ENCODE peak calls at places on chromosomes 13 and 19, in five cellular contexts. P is GM12891, O is GM23338, M is suprapubic skin, Z is K562. Q is an unnamed sample.

GRCh38 chr13:28623782-28624706 is 34.9 kb upstream of the POMP start:
- DNase-seq in O (no peak), M (no peak), Z (no peak), P (no peak), Q (no peak)

GRCh38 chr19:28883241-28883693 is 329.7 kb downstream of the UQCRFS1 start:
- DNase-seq in P (no peak), M (peak; percentile 70), Z (no peak), O (peak; percentile 32), Q (no peak)

GRCh38 chr19:48933382-48933932 is at the start of gene DHDH:
- DNase-seq in Z (peak; percentile 95), P (peak; percentile 71), O (peak; percentile 100), M (peak; percentile 84), Q (peak; percentile 57)

GRCh38 chr13:99280166-99280565 is 22.0 kb upstream of the GPR18 start:
- DNase-seq in M (no peak), P (no peak), Z (no peak), O (no peak), Q (no peak)

GRCh38 chr13:87128006-87128405 is 543.2 kb upstream of the SLITRK5 start:
- DNase-seq in O (peak; percentile 85), M (no peak), Z (no peak), P (no peak), Q (no peak)

GRCh38 chr13:25046985-25047660 is 48.8 kb upstream of the PABPC3 start:
- DNase-seq in M (no peak), Z (no peak), P (no peak), O (peak; percentile 82), Q (no peak)

GRCh38 chr19:5030136-5030820 is 61.4 kb downstream of the KDM4B start:
- DNase-seq in O (no peak), P (no peak), Z (no peak), M (no peak), Q (no peak)

GRCh38 chr13:40432018-40432978 is 234.1 kb downstream of the FOXO1 start:
- DNase-seq in Z (no peak), P (no peak), O (no peak), M (no peak), Q (no peak)

GRCh38 chr19:15583346-15583745 is 31.7 kb upstream of the CYP4F8 start:
- DNase-seq in Z (no peak), O (no peak), P (no peak), M (no peak), Q (no peak)

GRCh38 chr13:25292301-25292700 is 5.0 kb upstream of the MTMR6 start:
- DNase-seq in Z (peak; percentile 22), M (no peak), O (peak; percentile 57), P (no peak), Q (no peak)

DNA sequence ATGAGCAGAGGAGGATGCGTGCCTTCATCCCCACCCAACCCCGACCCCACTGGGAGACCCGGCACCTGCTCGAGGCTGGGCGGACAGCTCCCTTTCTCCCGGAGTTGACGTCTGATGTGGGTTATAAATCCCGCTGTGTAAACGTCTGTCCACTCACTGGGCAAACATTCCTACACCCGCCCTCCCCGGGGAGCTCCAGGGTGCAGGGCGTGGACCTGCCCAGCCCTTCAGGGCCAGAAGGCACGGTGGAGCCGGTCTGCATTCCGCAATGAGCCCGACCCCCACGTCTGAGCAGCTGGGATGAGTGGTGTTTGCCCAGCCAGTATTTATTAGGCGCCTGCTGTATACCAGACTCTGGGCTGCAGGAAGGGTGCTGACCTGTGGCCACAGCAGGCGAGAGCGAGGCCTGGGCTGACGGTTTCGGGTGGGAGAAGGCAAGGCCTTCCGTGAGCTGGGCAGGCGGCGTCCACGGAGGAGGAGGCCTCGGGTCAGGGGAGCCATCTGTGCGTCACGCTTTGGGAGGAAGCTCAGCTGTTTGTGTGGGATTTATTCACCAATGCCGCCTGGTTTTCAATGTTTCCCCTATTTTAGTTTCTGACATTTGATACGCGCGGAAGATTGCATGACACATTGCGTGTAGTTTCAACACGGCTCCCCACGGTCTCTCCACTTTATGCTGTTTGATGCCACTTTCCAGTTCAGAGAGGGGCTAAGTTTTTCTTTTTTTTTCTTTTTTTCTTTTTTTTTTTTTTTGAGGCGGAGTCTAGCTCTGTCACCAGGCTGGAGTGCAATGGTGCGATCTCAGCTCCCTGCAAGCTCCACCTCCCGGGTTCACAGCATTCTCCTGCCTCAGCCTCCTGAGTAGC is 2.0 kb downstream of the MISP start:
- DNase-seq in P (no peak), M (peak; percentile 66), O (no peak), Z (no peak), Q (no peak)
- TF ChIP-seq POLR2AphosphoS5 in P (no peak), M (no peak), O (no peak), Z (no peak), Q (no peak)

GRCh38 chr19:24046550-24046949 is 40.4 kb upstream of the ZNF254 start:
- DNase-seq in Z (peak; percentile 17), O (no peak), M (no peak), P (no peak), Q (no peak)

GRCh38 chr19:24052811-24053210 is 34.2 kb upstream of the ZNF254 start:
- DNase-seq in O (no peak), M (no peak), Z (no peak), P (no peak), Q (no peak)

GRCh38 chr19:24051516-24051915 is 35.5 kb upstream of the ZNF254 start:
- DNase-seq in Z (no peak), M (no peak), O (no peak), P (no peak), Q (no peak)

GRCh38 chr19:24048261-24048660 is 38.7 kb upstream of the ZNF254 start:
- DNase-seq in P (no peak), O (peak; percentile 41), M (no peak), Z (no peak), Q (no peak)

DNA sequence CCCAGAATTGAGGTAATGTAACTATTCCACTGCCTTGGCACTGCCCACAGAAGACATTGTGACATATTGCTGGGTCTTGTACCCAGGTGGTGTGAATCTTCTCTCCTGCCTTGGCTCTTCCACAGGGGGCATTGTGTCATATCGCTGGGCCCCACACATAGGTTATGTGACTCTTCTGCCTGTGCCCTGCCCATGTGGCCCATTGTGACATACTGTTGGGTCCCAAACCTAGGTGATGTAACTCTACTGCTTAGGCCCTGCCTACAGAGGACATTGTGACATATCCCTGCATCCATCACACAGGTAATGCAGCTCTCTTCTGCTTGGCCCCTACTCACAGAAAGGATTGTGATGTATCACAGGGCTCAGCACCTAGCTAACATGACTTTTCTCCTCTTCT is 37.5 kb upstream of the ZNF254 start:
- DNase-seq in O (no peak), M (no peak), Z (no peak), P (no peak), Q (no peak)
- TF ChIP-seq POLR2AphosphoS5 in O (no peak), M (no peak), Z (no peak), P (no peak), Q (no peak)

DNA sequence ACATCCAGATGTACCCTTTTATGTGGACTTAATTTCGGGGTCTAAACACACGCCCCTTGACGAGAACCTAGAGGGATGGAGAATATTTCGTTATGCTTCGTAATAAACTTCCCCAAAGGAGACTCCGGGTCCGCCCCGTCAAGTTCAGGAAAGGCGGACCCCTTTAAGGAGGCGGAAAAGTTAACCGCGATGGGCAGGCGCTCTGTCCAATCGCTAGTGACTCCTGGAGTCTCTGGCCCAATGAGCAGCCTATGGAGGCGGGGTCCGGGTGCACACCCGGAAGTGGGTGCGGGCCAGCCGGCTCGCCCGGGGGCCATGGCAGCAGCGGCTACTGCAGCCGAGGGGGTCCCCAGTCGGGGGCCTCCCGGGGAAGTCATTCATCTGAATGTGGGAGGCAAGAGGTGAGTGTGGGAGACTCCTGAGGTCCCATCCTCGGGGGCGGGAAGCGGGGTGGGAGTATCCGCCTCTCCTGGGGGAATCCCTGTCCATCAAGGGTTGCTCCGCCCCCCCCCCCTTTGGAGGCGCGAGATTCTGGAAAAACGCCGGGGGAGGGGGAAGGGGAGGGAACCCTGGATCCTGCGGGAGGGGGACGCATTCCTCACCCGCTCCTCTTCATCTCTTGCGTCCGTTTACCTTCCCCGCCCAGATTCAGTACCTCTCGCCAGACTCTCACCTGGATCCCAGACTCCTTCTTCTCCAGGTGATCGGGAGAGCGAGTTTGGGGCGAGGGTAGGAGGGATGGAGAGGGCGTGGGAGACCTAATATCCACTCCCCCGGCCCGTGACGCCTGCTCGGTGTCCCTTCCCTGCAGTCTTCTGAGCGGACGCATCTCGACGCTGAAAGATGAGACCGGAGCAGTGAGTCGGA is at the start of gene SHKBP1:
- DNase-seq in O (peak; percentile 98), Z (peak; percentile 98), M (peak; percentile 96), P (peak; percentile 99), Q (peak; percentile 100)
- TF ChIP-seq POLR2AphosphoS5 in O (peak; percentile 69), Z (peak; percentile 57), M (no peak), P (peak; percentile 54), Q (peak; percentile 48)

GRCh38 chr19:36025541-36025940 is 7.1 kb downstream of the CLIP3 start:
- DNase-seq in P (no peak), Z (no peak), M (no peak), O (no peak), Q (no peak)

GRCh38 chr19:36023432-36023831 is 9.2 kb downstream of the CLIP3 start:
- DNase-seq in M (no peak), O (no peak), Z (no peak), P (no peak), Q (no peak)

GRCh38 chr19:36028313-36029041 is 4.2 kb downstream of the CLIP3 start:
- DNase-seq in Z (no peak), P (no peak), M (no peak), O (no peak), Q (no peak)

GRCh38 chr19:36027696-36028095 is 5.0 kb downstream of the CLIP3 start:
- DNase-seq in M (no peak), O (no peak), P (no peak), Z (no peak), Q (no peak)

DNA sequence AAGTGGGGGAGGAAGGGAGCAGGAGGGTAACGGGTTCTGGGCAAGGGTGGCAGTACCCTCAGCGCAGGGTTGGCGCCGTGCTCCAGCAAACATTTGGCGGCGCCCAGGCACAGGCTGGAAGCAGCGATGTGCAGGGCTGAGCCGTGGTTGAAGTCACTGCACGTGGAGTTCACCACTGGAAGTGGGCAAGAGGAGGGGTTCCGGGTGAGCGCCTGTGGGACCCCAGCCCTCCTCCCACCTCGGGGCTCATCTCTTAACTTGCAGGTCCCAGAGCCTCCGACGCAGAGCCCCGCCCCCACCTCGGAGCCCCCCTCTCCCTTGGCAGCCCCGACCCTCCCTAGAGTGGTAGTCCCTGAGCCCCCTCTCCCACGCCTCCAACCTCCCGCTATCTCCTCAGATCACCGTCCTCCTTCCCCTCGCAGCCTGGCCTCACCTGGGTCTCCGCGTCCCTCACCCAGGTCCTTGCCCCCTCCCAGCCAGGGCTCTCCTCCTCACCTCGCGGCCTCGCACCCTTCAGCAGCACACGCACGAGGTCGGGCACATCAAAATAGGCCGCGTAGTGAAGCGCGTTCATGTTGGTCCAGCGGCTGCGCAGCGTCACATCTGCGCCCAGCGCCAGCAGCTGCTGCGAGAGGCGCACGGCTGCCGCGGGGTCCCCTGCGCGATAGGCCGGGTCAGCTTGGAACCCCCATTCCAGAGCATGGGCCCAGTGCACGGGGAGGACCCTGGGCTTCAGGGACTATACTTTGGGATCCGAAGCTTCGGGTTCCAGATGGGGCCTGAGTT is 6.4 kb downstream of the CLIP3 start:
- DNase-seq in Z (no peak), P (no peak), O (no peak), M (no peak), Q (no peak)
- TF ChIP-seq POLR2AphosphoS5 in Z (no peak), P (no peak), O (no peak), M (no peak), Q (no peak)

GRCh38 chr19:2464389-2464788 is 7.6 kb upstream of the LMNB2 start:
- DNase-seq in O (no peak), Z (no peak), P (no peak), M (no peak), Q (no peak)

GRCh38 chr19:2461751-2462634 is 5.2 kb upstream of the LMNB2 start:
- DNase-seq in M (no peak), O (peak; percentile 80), P (peak; percentile 87), Z (peak; percentile 41), Q (peak; percentile 90)

GRCh38 chr19:2460245-2460644 is 3.5 kb upstream of the LMNB2 start:
- DNase-seq in O (no peak), Z (no peak), M (no peak), P (no peak), Q (no peak)

GRCh38 chr19:2458054-2458453 is 1.3 kb upstream of the LMNB2 start:
- DNase-seq in Z (no peak), M (no peak), O (no peak), P (no peak), Q (no peak)

GRCh38 chr19:2462635-2463421 is 6.1 kb upstream of the LMNB2 start:
- DNase-seq in M (peak; percentile 89), O (peak; percentile 100), P (no peak), Z (no peak), Q (no peak)
- TF ChIP-seq POLR2AphosphoS5 in M (no peak), O (peak; percentile 34), P (no peak), Z (no peak), Q (no peak)